ENCODE peak calls at places on chromosome 2, in four cellular contexts. Y, B, D and T are unnamed samples.

GRCh38 chr2:137168564-137168963 is 403.2 kb downstream of the THSD7B start:
- DNase-seq in Y (no peak), B (peak), D (no peak), T (no peak)

GRCh38 chr2:139296672-139297209 is 516.6 kb upstream of the NXPH2 start:
- DNase-seq in Y (no peak), B (no peak), D (no peak), T (no peak)

GRCh38 chr2:127096718-127097470 is 10.1 kb downstream of the BIN1 start:
- DNase-seq in Y (no peak), B (no peak), D (no peak), T (no peak)

GRCh38 chr2:219026946-219027345 is 14.4 kb downstream of the CFAP65 start:
- DNase-seq in Y (no peak), B (no peak), D (no peak), T (no peak)

GRCh38 chr2:71831208-71831577 is 316.5 kb downstream of the CYP26B1 start:
- DNase-seq in Y (no peak), B (peak), D (no peak), T (no peak)

GRCh38 chr2:37343537-37344434 is 644 bp upstream of the QPCT start:
- DNase-seq in Y (no peak), B (peak), D (no peak), T (no peak)

GRCh38 chr2:133836220-133836619 is 268.0 kb upstream of the NCKAP5 start:
- DNase-seq in Y (no peak), B (no peak), D (no peak), T (no peak)

GRCh38 chr2:233350708-233351107 is 3.6 kb upstream of the DGKD start:
- DNase-seq in Y (peak), B (peak), D (no peak), T (no peak)

GRCh38 chr2:73111300-73112025 is 1.3 kb downstream of the RAB11FIP5 start:
- DNase-seq in Y (no peak), B (peak), D (no peak), T (no peak)

GRCh38 chr2:223576873-223577272 is 25.3 kb downstream of the SCG2 start:
- DNase-seq in Y (no peak), B (peak), D (no peak), T (no peak)

GRCh38 chr2:231321556-231322334 is 73.8 kb upstream of the B3GNT7 start:
- DNase-seq in Y (no peak), B (no peak), D (no peak), T (no peak)

GRCh38 chr2:233434666-233435375 is 80.5 kb downstream of the DGKD start:
- DNase-seq in Y (no peak), B (no peak), D (no peak), T (no peak)

GRCh38 chr2:176325732-176326131 is 56.5 kb downstream of the MTX2 start:
- DNase-seq in Y (no peak), B (no peak), D (no peak), T (no peak)

GRCh38 chr2:109031481-109032228 is 42.6 kb upstream of the EDAR start:
- DNase-seq in Y (peak), B (no peak), D (peak), T (no peak)

GRCh38 chr2:69986691-69987090 is 25.3 kb upstream of the ASPRV1 start:
- DNase-seq in Y (no peak), B (no peak), D (no peak), T (no peak)

GRCh38 chr2:239226677-239227076 is 174.1 kb downstream of the HDAC4 start:
- DNase-seq in Y (no peak), B (no peak), D (no peak), T (peak)

GRCh38 chr2:109631741-109632140 is 17.6 kb downstream of the SOWAHC start:
- DNase-seq in Y (no peak), B (no peak), D (no peak), T (no peak)

GRCh38 chr2:240873098-240873788 is 4.6 kb downstream of the AGXT start:
- DNase-seq in Y (no peak), B (no peak), D (no peak), T (no peak)

GRCh38 chr2:142875010-142875409 is 2.5 kb upstream of the KYNU start:
- DNase-seq in Y (no peak), B (no peak), D (no peak), T (no peak)

GRCh38 chr2:213806125-213806726 is 522.0 kb downstream of the SPAG16 start:
- DNase-seq in Y (no peak), B (peak), D (peak), T (no peak)

GRCh38 chr2:164178835-164179470 is 442.3 kb downstream of the GRB14 start:
- DNase-seq in Y (no peak), B (peak), D (no peak), T (no peak)

GRCh38 chr2:234853739-234854138 is 98.1 kb upstream of the SH3BP4 start:
- DNase-seq in Y (no peak), B (no peak), D (no peak), T (no peak)

GRCh38 chr2:175057078-175057685 is 52.0 kb upstream of the CHN1 start:
- DNase-seq in Y (no peak), B (no peak), D (no peak), T (no peak)

GRCh38 chr2:142544173-142544572 is 333.3 kb upstream of the KYNU start:
- DNase-seq in Y (no peak), B (no peak), D (no peak), T (no peak)

GRCh38 chr2:218325566-218326160 is 31.0 kb upstream of the CATIP start:
- DNase-seq in Y (no peak), B (no peak), D (no peak), T (no peak)

GRCh38 chr2:67437132-67437531 is 40.0 kb downstream of the ETAA1 start:
- DNase-seq in Y (no peak), B (peak), D (no peak), T (no peak)

GRCh38 chr2:67993329-67993728 is 69.5 kb downstream of the C1D start:
- DNase-seq in Y (no peak), B (no peak), D (no peak), T (no peak)

GRCh38 chr2:45441571-45441970 is 169.5 kb downstream of the SRBD1 start:
- DNase-seq in Y (no peak), B (no peak), D (no peak), T (no peak)

GRCh38 chr2:53130441-53130943 is 637.1 kb upstream of the CHAC2 start:
- DNase-seq in Y (no peak), B (peak), D (no peak), T (no peak)

GRCh38 chr2:141065042-141065441 is 1065.8 kb downstream of the LRP1B start:
- DNase-seq in Y (no peak), B (no peak), D (no peak), T (no peak)

GRCh38 chr2:164599954-164600589 is 21.2 kb downstream of the GRB14 start:
- DNase-seq in Y (no peak), B (peak), D (peak), T (no peak)

GRCh38 chr2:215022418-215022817 is 116.0 kb downstream of the ABCA12 start:
- DNase-seq in Y (no peak), B (no peak), D (no peak), T (no peak)